ENCODE peak calls at places on chromosomes 16 and 17, in nine cellular contexts. One of them, this sample, is unnamed.
A peak's percentile ranks its signal among the peaks of the same experiment; 100 is the strongest.

GRCh38 chr16:88461291-88462269 is 8.5 kb downstream of the ZFPM1 start:
- DNase-seq in neural progenitor cell: peak; percentile 83
- DNase-seq in hepatocyte: peak; percentile 69
- DNase-seq in GM23338: peak; percentile 82
- DNase-seq in SK-N-SH: no peak
- DNase-seq in GM23248: no peak
- DNase-seq in HCT116: no peak
- DNase-seq in PC-3: no peak
- DNase-seq in MM.1S: no peak
- DNase-seq in this sample: no peak

GRCh38 chr16:4142268-4142667 is 26.0 kb upstream of the ADCY9 start:
- DNase-seq in neural progenitor cell: no peak
- DNase-seq in hepatocyte: no peak
- DNase-seq in GM23338: no peak
- DNase-seq in SK-N-SH: no peak
- DNase-seq in GM23248: peak; percentile 37
- DNase-seq in HCT116: no peak
- DNase-seq in PC-3: no peak
- DNase-seq in MM.1S: no peak
- DNase-seq in this sample: no peak

GRCh38 chr16:78813917-78814316 is 714.5 kb downstream of the WWOX start:
- DNase-seq in neural progenitor cell: no peak
- DNase-seq in hepatocyte: no peak
- DNase-seq in GM23338: no peak
- DNase-seq in SK-N-SH: no peak
- DNase-seq in GM23248: no peak
- DNase-seq in HCT116: no peak
- DNase-seq in PC-3: no peak
- DNase-seq in MM.1S: no peak
- DNase-seq in this sample: no peak

GRCh38 chr17:75457047-75457654 is 716 bp downstream of the TMEM94 start:
- DNase-seq in neural progenitor cell: peak; percentile 73
- DNase-seq in hepatocyte: peak; percentile 71
- DNase-seq in GM23338: peak; percentile 82
- DNase-seq in SK-N-SH: peak; percentile 86
- DNase-seq in GM23248: peak; percentile 73
- DNase-seq in HCT116: no peak
- DNase-seq in PC-3: peak; percentile 52
- DNase-seq in MM.1S: no peak
- DNase-seq in this sample: peak; percentile 21

GRCh38 chr16:934178-934577 is 36.6 kb downstream of the LMF1 start:
- DNase-seq in neural progenitor cell: no peak
- DNase-seq in hepatocyte: no peak
- DNase-seq in GM23338: no peak
- DNase-seq in SK-N-SH: no peak
- DNase-seq in GM23248: no peak
- DNase-seq in HCT116: no peak
- DNase-seq in PC-3: no peak
- DNase-seq in MM.1S: no peak
- DNase-seq in this sample: no peak

GRCh38 chr16:67155305-67156145 is 4.2 kb downstream of the TRADD start:
- DNase-seq in neural progenitor cell: peak; percentile 95
- DNase-seq in hepatocyte: peak; percentile 92
- DNase-seq in GM23338: peak; percentile 84
- DNase-seq in SK-N-SH: peak; percentile 94
- DNase-seq in GM23248: peak; percentile 90
- DNase-seq in HCT116: no peak
- DNase-seq in PC-3: peak; percentile 71
- DNase-seq in MM.1S: peak; percentile 77
- DNase-seq in this sample: peak; percentile 80

GRCh38 chr17:8935194-8935593 is 30.3 kb downstream of the PIK3R5 start:
- DNase-seq in neural progenitor cell: no peak
- DNase-seq in hepatocyte: no peak
- DNase-seq in GM23338: peak; percentile 10
- DNase-seq in SK-N-SH: no peak
- DNase-seq in GM23248: peak; percentile 26
- DNase-seq in HCT116: no peak
- DNase-seq in PC-3: no peak
- DNase-seq in MM.1S: no peak
- DNase-seq in this sample: no peak

GRCh38 chr16:48860341-48860740 is 250.4 kb upstream of the N4BP1 start:
- DNase-seq in neural progenitor cell: no peak
- DNase-seq in hepatocyte: no peak
- DNase-seq in GM23338: no peak
- DNase-seq in SK-N-SH: no peak
- DNase-seq in GM23248: no peak
- DNase-seq in HCT116: no peak
- DNase-seq in PC-3: no peak
- DNase-seq in MM.1S: no peak
- DNase-seq in this sample: no peak

GRCh38 chr17:47802341-47803022 is 19.1 kb downstream of the OSBPL7 start:
- DNase-seq in neural progenitor cell: peak; percentile 82
- DNase-seq in hepatocyte: peak; percentile 83
- DNase-seq in GM23338: peak; percentile 91
- DNase-seq in SK-N-SH: peak; percentile 90
- DNase-seq in GM23248: peak; percentile 73
- DNase-seq in HCT116: peak; percentile 68
- DNase-seq in PC-3: peak; percentile 80
- DNase-seq in MM.1S: peak; percentile 71
- DNase-seq in this sample: peak; percentile 81

GRCh38 chr16:9090101-9090959 is 1.1 kb upstream of the HAPSTR1 start:
- DNase-seq in neural progenitor cell: peak; percentile 80
- DNase-seq in hepatocyte: peak; percentile 57
- DNase-seq in GM23338: peak; percentile 64
- DNase-seq in SK-N-SH: peak; percentile 72
- DNase-seq in GM23248: peak; percentile 50
- DNase-seq in HCT116: no peak
- DNase-seq in PC-3: peak; percentile 12
- DNase-seq in MM.1S: peak; percentile 44
- DNase-seq in this sample: peak; percentile 45

GRCh38 chr16:88447881-88448280 is 5.2 kb upstream of the ZFPM1 start:
- DNase-seq in neural progenitor cell: no peak
- DNase-seq in hepatocyte: no peak
- DNase-seq in GM23338: no peak
- DNase-seq in SK-N-SH: no peak
- DNase-seq in GM23248: no peak
- DNase-seq in HCT116: no peak
- DNase-seq in PC-3: no peak
- DNase-seq in MM.1S: no peak
- DNase-seq in this sample: no peak

GRCh38 chr17:3474212-3474611 is 1.6 kb upstream of the ASPA start:
- DNase-seq in neural progenitor cell: no peak
- DNase-seq in hepatocyte: peak; percentile 53
- DNase-seq in GM23338: no peak
- DNase-seq in SK-N-SH: no peak
- DNase-seq in GM23248: peak; percentile 32
- DNase-seq in HCT116: no peak
- DNase-seq in PC-3: peak; percentile 9
- DNase-seq in MM.1S: no peak
- DNase-seq in this sample: no peak

GRCh38 chr17:74767111-74767516 is 9.0 kb downstream of the NAT9 start:
- DNase-seq in neural progenitor cell: no peak
- DNase-seq in hepatocyte: no peak
- DNase-seq in GM23338: no peak
- DNase-seq in SK-N-SH: no peak
- DNase-seq in GM23248: no peak
- DNase-seq in HCT116: no peak
- DNase-seq in PC-3: no peak
- DNase-seq in MM.1S: no peak
- DNase-seq in this sample: no peak

GRCh38 chr16:27304881-27305280 is 8.9 kb upstream of the IL4R start:
- DNase-seq in neural progenitor cell: no peak
- DNase-seq in hepatocyte: no peak
- DNase-seq in GM23338: no peak
- DNase-seq in SK-N-SH: no peak
- DNase-seq in GM23248: no peak
- DNase-seq in HCT116: no peak
- DNase-seq in PC-3: no peak
- DNase-seq in MM.1S: no peak
- DNase-seq in this sample: no peak

GRCh38 chr16:81729451-81729850 is 49.6 kb upstream of the PLCG2 start:
- DNase-seq in neural progenitor cell: peak; percentile 60
- DNase-seq in hepatocyte: no peak
- DNase-seq in GM23338: peak; percentile 89
- DNase-seq in SK-N-SH: no peak
- DNase-seq in GM23248: no peak
- DNase-seq in HCT116: peak; percentile 59
- DNase-seq in PC-3: no peak
- DNase-seq in MM.1S: no peak
- DNase-seq in this sample: peak; percentile 66

GRCh38 chr16:3086596-3087242 is 12.4 kb downstream of the ZSCAN10 start:
- DNase-seq in neural progenitor cell: no peak
- DNase-seq in hepatocyte: no peak
- DNase-seq in GM23338: no peak
- DNase-seq in SK-N-SH: no peak
- DNase-seq in GM23248: no peak
- DNase-seq in HCT116: no peak
- DNase-seq in PC-3: no peak
- DNase-seq in MM.1S: no peak
- DNase-seq in this sample: no peak

GRCh38 chr17:17763136-17763535 is 73.7 kb downstream of the SREBF1 start:
- DNase-seq in neural progenitor cell: peak; percentile 23
- DNase-seq in hepatocyte: no peak
- DNase-seq in GM23338: no peak
- DNase-seq in SK-N-SH: no peak
- DNase-seq in GM23248: no peak
- DNase-seq in HCT116: no peak
- DNase-seq in PC-3: no peak
- DNase-seq in MM.1S: no peak
- DNase-seq in this sample: no peak

GRCh38 chr17:64306850-64307463 is 43.9 kb upstream of the TEX2 start:
- DNase-seq in neural progenitor cell: peak; percentile 74
- DNase-seq in hepatocyte: peak; percentile 80
- DNase-seq in GM23338: peak; percentile 78
- DNase-seq in SK-N-SH: peak; percentile 72
- DNase-seq in GM23248: peak; percentile 78
- DNase-seq in HCT116: peak; percentile 70
- DNase-seq in PC-3: peak; percentile 89
- DNase-seq in MM.1S: peak; percentile 77
- DNase-seq in this sample: peak; percentile 81

GRCh38 chr17:28908640-28909098 is 5.8 kb upstream of the DHRS13 start:
- DNase-seq in neural progenitor cell: no peak
- DNase-seq in hepatocyte: peak; percentile 61
- DNase-seq in GM23338: no peak
- DNase-seq in SK-N-SH: no peak
- DNase-seq in GM23248: peak; percentile 83
- DNase-seq in HCT116: no peak
- DNase-seq in PC-3: peak; percentile 66
- DNase-seq in MM.1S: no peak
- DNase-seq in this sample: no peak

GRCh38 chr16:85077039-85077438 is 35.2 kb downstream of the CIBAR2 start:
- DNase-seq in neural progenitor cell: no peak
- DNase-seq in hepatocyte: no peak
- DNase-seq in GM23338: peak; percentile 34
- DNase-seq in SK-N-SH: no peak
- DNase-seq in GM23248: no peak
- DNase-seq in HCT116: no peak
- DNase-seq in PC-3: no peak
- DNase-seq in MM.1S: no peak
- DNase-seq in this sample: no peak
- H3K4me2 ChIP-seq in neural progenitor cell: no peak overlapping the region
- H3K4me2 ChIP-seq in hepatocyte: no peak overlapping the region
- H3K4me2 ChIP-seq in GM23338: no peak overlapping the region
- H3K4me2 ChIP-seq in SK-N-SH: no peak overlapping the region
- H3K4me2 ChIP-seq in GM23248: no peak overlapping the region
- H3K4me2 ChIP-seq in HCT116: no peak overlapping the region
- H3K4me2 ChIP-seq in PC-3: no peak overlapping the region
- H3K4me2 ChIP-seq in MM.1S: no peak overlapping the region
- H3K4me2 ChIP-seq in this sample: no peak overlapping the region

GRCh38 chr17:59878624-59879023 is 14.1 kb downstream of the TUBD1 start:
- DNase-seq in neural progenitor cell: no peak
- DNase-seq in hepatocyte: no peak
- DNase-seq in GM23338: no peak
- DNase-seq in SK-N-SH: no peak
- DNase-seq in GM23248: no peak
- DNase-seq in HCT116: no peak
- DNase-seq in PC-3: no peak
- DNase-seq in MM.1S: no peak
- DNase-seq in this sample: no peak
- TF ChIP-seq EZH2phosphoT487 in neural progenitor cell: no peak
- TF ChIP-seq EZH2phosphoT487 in hepatocyte: no peak
- TF ChIP-seq EZH2phosphoT487 in GM23338: no peak
- TF ChIP-seq EZH2phosphoT487 in SK-N-SH: no peak
- TF ChIP-seq EZH2phosphoT487 in GM23248: no peak
- TF ChIP-seq EZH2phosphoT487 in HCT116: no peak
- TF ChIP-seq EZH2phosphoT487 in PC-3: no peak
- TF ChIP-seq EZH2phosphoT487 in MM.1S: no peak
- TF ChIP-seq EZH2phosphoT487 in this sample: no peak

GRCh38 chr17:6092923-6093468 is 22.8 kb downstream of the WSCD1 start:
- DNase-seq in neural progenitor cell: no peak
- DNase-seq in hepatocyte: no peak
- DNase-seq in GM23338: no peak
- DNase-seq in SK-N-SH: no peak
- DNase-seq in GM23248: no peak
- DNase-seq in HCT116: no peak
- DNase-seq in PC-3: no peak
- DNase-seq in MM.1S: no peak
- DNase-seq in this sample: no peak
- H3K4me1 ChIP-seq in neural progenitor cell: peaks cover under 1% of the 10 kb centered on the region
- H3K4me1 ChIP-seq in hepatocyte: no peaks in the 10 kb centered on the region
- H3K4me1 ChIP-seq in GM23338: no peaks in the 10 kb centered on the region
- H3K4me1 ChIP-seq in SK-N-SH: no peaks in the 10 kb centered on the region
- H3K4me1 ChIP-seq in GM23248: no peaks in the 10 kb centered on the region
- H3K4me1 ChIP-seq in HCT116: no peaks in the 10 kb centered on the region
- H3K4me1 ChIP-seq in PC-3: no peaks in the 10 kb centered on the region
- H3K4me1 ChIP-seq in MM.1S: no peaks in the 10 kb centered on the region
- H3K4me1 ChIP-seq in this sample: no peaks in the 10 kb centered on the region

GRCh38 chr16:29256501-29256981 is 150.0 kb downstream of the NPIPB11 start:
- DNase-seq in neural progenitor cell: peak; percentile 24
- DNase-seq in hepatocyte: no peak
- DNase-seq in GM23338: peak; percentile 37
- DNase-seq in SK-N-SH: no peak
- DNase-seq in GM23248: peak; percentile 8
- DNase-seq in HCT116: no peak
- DNase-seq in PC-3: no peak
- DNase-seq in MM.1S: no peak
- DNase-seq in this sample: no peak

GRCh38 chr16:29254676-29255495 is 151.6 kb downstream of the NPIPB11 start:
- DNase-seq in neural progenitor cell: no peak
- DNase-seq in hepatocyte: no peak
- DNase-seq in GM23338: no peak
- DNase-seq in SK-N-SH: no peak
- DNase-seq in GM23248: no peak
- DNase-seq in HCT116: no peak
- DNase-seq in PC-3: no peak
- DNase-seq in MM.1S: no peak
- DNase-seq in this sample: no peak
- H3K4me2 ChIP-seq in neural progenitor cell: no peak overlapping the region
- H3K4me2 ChIP-seq in hepatocyte: no peak overlapping the region
- H3K4me2 ChIP-seq in GM23338: no peak overlapping the region
- H3K4me2 ChIP-seq in SK-N-SH: no peak overlapping the region
- H3K4me2 ChIP-seq in GM23248: no peak overlapping the region
- H3K4me2 ChIP-seq in HCT116: no peak overlapping the region
- H3K4me2 ChIP-seq in PC-3: no peak overlapping the region
- H3K4me2 ChIP-seq in MM.1S: no peak overlapping the region
- H3K4me2 ChIP-seq in this sample: no peak overlapping the region